ENCODE peak calls at places on chromosome 16, in four cellular contexts. D, M, W and T are unnamed samples.

GRCh38 chr16:89828199-89828869 is at the start of gene SPIRE2:
- DNase-seq in D (peak), W (peak), M (peak), T (peak)

GRCh38 chr16:59886021-59886420 is 1151.9 kb upstream of the GOT2 start:
- DNase-seq in D (no peak), W (no peak), M (no peak), T (peak)

GRCh38 chr16:17380613-17381012 is 90.1 kb downstream of the XYLT1 start:
- DNase-seq in W (no peak), M (no peak), D (no peak), T (peak)

GRCh38 chr16:25676820-25677219 is 14.9 kb upstream of the HS3ST4 start:
- DNase-seq in D (no peak), W (no peak), M (no peak), T (no peak)

GRCh38 chr16:4261557-4262172 is 11.2 kb downstream of the TFAP4 start:
- DNase-seq in D (peak), W (no peak), M (peak), T (peak)

GRCh38 chr16:48916566-48916965 is 306.6 kb upstream of the N4BP1 start:
- DNase-seq in M (no peak), D (no peak), W (no peak), T (no peak)

GRCh38 chr16:11848842-11849241 is 2.5 kb downstream of the RSL1D1 start:
- DNase-seq in W (no peak), D (no peak), M (no peak), T (peak)

GRCh38 chr16:86245351-86245750 is 265.0 kb upstream of the FOXF1 start:
- DNase-seq in M (no peak), D (no peak), W (no peak), T (no peak)

GRCh38 chr16:28865722-28866453 is 2.2 kb downstream of the SH2B1 start:
- DNase-seq in D (no peak), M (no peak), W (no peak), T (no peak)

GRCh38 chr16:79213214-79213613 is 387.3 kb downstream of the MAF start:
- DNase-seq in W (no peak), D (peak), M (no peak), T (no peak)

GRCh38 chr16:8655184-8655717 is 19.2 kb upstream of the ABAT start:
- DNase-seq in D (peak), M (no peak), W (no peak), T (peak)

GRCh38 chr16:53446090-53446489 is 11.8 kb downstream of the RBL2 start:
- DNase-seq in W (no peak), M (no peak), D (no peak), T (no peak)

DNA sequence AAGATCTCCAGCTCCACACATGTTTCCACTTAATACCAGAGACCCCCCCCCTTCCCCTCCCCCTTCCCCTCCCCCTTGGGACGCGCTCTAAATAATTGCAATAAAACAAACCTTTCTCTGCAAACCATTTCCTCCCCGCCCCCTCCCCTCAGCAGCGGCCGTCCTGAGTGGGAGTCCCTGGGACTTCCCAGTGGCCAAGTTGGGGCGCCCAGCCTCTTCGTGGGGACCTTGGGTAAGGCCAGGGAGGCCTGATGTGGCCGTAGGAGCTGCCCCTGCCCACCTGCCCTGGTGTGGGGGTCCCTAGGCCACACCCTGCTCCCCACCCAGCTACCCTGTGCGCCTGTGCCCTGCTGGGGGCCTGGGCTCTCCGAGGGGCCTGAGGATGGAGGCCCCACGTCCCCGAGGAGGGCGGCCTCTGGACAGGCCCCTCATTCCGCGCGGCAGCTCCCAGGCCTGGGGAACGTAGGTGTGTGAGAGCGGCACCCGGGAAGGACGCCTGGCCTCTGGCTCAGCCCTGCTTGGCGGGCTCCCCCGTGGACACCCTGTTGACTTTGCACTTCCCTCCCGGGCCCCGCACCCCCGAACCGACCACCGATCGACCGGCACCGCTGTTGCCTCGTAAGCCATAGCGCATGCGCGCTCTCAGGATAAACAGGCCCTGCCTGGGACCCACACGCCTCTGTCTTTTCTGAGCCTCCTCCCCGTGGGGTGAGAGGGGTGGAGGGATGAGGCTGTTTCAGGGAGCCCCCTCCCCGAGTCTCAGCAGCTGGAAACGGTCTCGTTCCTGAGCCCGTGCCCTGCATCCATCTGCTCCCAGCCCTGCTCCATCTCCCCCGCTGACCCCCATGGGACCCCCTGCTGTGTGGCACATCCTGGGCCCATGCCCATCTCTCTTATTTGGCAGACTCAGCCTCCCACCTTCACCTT is 9.0 kb downstream of the NTHL1 start:
- DNase-seq in W (no peak), D (no peak), M (peak), T (no peak)
- TF ChIP-seq CTCF in W (no peak), D (no peak), M (no peak), T (no peak)

GRCh38 chr16:2874584-2875362 is 8.2 kb upstream of the FLYWCH2 start:
- DNase-seq in M (peak), D (peak), W (peak), T (peak)
- H3K4me3 ChIP-seq in M (no peak), D (no peak), W (no peak), T (no peak)

GRCh38 chr16:68234188-68235104 is 1.5 kb downstream of the ESRP2 start:
- DNase-seq in M (peak), D (peak), W (peak), T (no peak)
- TF ChIP-seq CTCF in M (no peak), D (no peak), W (no peak), T (no peak)

GRCh38 chr16:23504076-23504452 is 6.2 kb downstream of the GGA2 start:
- DNase-seq in M (no peak), D (no peak), W (peak), T (peak)
- H3K4me3 ChIP-seq in M (no peak), D (no peak), W (no peak), T (no peak)

GRCh38 chr16:87815567-87815966 is 49.8 kb upstream of the KLHDC4 start:
- DNase-seq in W (no peak), M (no peak), D (peak), T (no peak)
- TF ChIP-seq CTCF in W (no peak), M (no peak), D (no peak), T (no peak)

DNA sequence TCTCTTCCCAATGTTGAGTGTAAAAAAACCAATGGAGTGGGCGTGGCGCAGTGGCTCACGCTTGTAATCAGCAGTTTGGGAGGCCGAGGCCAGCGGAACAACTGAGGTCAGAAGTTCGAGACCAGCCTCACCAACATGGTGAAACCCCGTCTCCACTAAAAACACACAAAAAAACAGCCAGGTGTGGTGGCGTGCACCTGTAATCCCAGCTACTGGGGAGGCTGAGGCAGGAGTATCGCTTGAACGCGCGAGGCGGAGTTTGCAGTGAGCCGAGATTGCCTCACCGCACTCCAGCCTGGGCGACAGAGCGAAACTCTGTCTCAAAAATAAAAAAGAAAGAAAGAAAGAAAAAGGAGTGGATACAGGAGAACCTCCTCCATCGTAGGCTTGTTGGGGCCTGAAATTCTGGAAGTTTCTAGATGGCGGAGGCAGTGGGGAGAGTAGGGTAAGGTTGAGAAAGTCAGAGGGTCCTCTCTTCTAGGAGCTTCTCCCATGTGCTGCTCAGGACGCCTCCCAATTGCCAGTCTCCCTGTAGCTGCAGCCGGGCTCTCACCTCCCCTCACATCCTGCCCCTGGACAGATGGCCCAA is 709 bp upstream of the ZNF764 start:
- DNase-seq in M (peak), W (no peak), D (no peak), T (no peak)
- H3K4me3 ChIP-seq in M (peak), W (no peak), D (no peak), T (peak)

GRCh38 chr16:58107228-58107627 is 22.0 kb downstream of the CFAP20 start:
- DNase-seq in D (no peak), W (no peak), M (no peak), T (no peak)
- TF ChIP-seq CTCF in D (peak), W (no peak), M (no peak), T (no peak)

DNA sequence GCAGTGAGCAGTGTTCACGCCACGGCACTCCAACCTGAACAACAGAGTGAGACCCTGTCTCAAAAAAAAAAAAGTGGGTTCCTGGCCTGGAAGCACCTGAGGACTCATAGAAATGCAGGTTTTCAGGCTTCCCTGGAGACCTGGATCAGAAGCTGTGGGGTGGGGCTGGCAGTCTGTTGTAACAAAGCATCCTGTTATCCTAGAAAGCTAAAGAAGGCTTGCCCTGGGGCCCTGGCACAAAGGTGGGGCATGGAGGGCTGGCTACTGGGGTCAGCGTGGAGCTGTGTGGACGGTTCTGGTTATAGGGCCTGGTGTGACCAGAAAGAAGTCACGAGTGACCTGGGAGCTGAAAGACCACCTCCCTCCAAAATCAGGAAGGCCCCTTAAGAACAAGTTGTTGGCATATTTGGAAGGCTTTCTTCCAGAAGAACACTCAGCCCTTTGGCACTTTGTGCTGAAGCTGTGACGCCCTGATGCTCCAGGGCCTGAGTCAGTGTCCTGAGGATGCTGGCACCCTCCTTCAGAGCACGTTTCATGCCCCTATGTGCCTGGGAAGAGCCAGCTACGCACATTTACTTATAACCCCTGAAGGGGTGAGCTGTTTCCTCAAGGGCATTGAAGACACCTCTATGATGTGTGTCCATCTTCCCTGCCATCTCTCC is 6.2 kb downstream of the CRISPLD2 start:
- DNase-seq in W (no peak), D (no peak), M (no peak), T (peak)
- H3K4me3 ChIP-seq in W (no peak), D (no peak), M (no peak), T (no peak)

DNA sequence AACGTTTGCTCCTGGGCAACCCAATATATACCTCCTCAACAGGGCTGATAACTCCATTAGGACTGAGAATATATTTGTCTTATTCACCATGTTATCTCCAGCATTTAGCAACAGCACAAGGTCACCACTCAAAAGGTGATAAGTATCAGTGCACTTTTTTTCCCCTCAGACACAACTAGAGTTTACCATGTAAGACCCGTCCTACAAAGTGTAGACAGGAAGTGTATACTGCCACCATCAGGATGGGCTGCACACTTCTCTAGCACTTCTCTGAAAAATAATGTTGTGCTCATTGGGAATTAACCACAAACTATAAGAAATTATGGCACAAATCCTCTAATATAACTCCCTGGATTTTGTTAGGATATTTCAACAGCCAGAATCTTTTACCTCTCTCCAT is 5.7 kb upstream of the VAT1L start:
- DNase-seq in W (no peak), D (no peak), M (no peak), T (no peak)
- TF ChIP-seq CTCF in W (no peak), D (peak), M (no peak), T (peak)